ENCODE peak calls at places on chromosomes 11 and 22, in nine cellular contexts. A, I, G, M, B, F, E, X and U are unnamed samples.

GRCh38 chr22:19998991-19999820 is 17.4 kb downstream of the ARVCF start:
- DNase-seq in A (no peak), I (no peak), G (no peak), M (peak), B (peak), F (no peak), E (peak), X (no peak), U (peak)

GRCh38 chr11:46243796-46244109 is 33.7 kb upstream of the CREB3L1 start:
- DNase-seq in A (no peak), I (no peak), G (no peak), M (no peak), B (no peak), F (no peak), E (no peak), X (no peak), U (no peak)

GRCh38 chr11:19602906-19603305 is 109.7 kb upstream of the NAV2 start:
- DNase-seq in A (no peak), I (no peak), G (no peak), M (no peak), B (no peak), F (no peak), E (no peak), X (no peak), U (no peak)

GRCh38 chr11:119691020-119691666 is 37.9 kb downstream of the NECTIN1 start:
- DNase-seq in A (no peak), I (no peak), G (no peak), M (no peak), B (peak), F (peak), E (no peak), X (no peak), U (no peak)

GRCh38 chr11:113519989-113520613 is 44.9 kb upstream of the DRD2 start:
- DNase-seq in A (no peak), I (no peak), G (no peak), M (no peak), B (no peak), F (no peak), E (no peak), X (no peak), U (no peak)

GRCh38 chr11:117868815-117869642 is 7.4 kb downstream of the FXYD6 start:
- DNase-seq in A (no peak), I (no peak), G (no peak), M (no peak), B (no peak), F (no peak), E (no peak), X (no peak), U (no peak)

GRCh38 chr11:56819916-56820315 is 71.4 kb upstream of the OR9G4 start:
- DNase-seq in A (no peak), I (no peak), G (no peak), M (no peak), B (no peak), F (no peak), E (no peak), X (no peak), U (no peak)

GRCh38 chr11:118214210-118214914 is 10.4 kb downstream of the JAML start:
- DNase-seq in A (no peak), I (no peak), G (peak), M (no peak), B (no peak), F (no peak), E (no peak), X (no peak), U (no peak)

GRCh38 chr22:23888615-23889401 is 5.4 kb upstream of the MIF start:
- DNase-seq in A (no peak), I (no peak), G (no peak), M (no peak), B (peak), F (peak), E (no peak), X (peak), U (no peak)

DNA sequence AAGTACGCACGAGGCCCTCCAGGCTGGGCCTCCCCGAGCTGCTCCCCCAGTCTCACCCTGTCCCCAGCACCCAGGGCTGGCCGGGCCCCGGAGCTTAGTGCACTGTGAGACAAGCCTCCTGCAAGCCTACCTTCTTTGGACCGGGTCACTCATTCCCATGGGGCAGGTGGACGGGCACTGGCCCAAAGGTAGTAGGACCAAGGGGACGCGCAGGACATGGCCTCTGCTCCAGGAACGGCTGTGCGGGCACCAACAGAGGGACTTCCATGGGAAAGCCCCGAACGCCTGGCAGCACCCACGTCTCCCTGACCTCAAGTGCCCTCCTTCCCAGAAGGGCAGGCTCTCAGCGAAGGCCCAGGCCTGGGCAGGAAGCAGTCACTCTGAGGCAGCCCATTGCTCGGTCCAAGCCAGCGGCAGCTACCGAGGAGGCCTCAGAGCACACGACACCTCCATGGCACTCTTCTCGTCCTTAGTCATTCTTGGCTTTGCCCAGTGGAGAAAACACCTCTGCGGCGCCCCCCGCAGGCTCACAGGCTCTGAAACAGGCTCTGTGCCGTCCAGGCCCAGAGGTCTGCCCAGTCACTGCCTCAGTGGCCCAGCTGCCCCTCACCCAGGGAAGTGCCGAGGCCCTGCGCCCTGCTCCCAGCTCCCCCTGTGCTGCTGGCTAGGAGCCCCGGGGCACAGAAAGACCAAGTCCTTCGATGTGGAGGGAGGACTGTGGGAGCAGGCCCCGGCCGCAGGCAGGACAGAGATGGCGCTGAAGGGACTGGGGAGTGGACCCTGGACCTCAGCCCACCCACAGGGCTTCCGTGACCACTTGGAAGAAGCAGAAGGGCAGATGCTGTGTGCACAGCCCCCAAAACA is 3.8 kb downstream of the MOB2 start:
- DNase-seq in A (peak), I (no peak), G (peak), M (peak), B (no peak), F (no peak), E (peak), X (no peak), U (peak)
- TF ChIP-seq CTCF in A (no peak), I (no peak), G (peak), M (no peak), B (no peak), F (peak), E (no peak), X (no peak), U (peak)

GRCh38 chr11:76770642-76771445 is 12.3 kb upstream of the TSKU start:
- DNase-seq in A (peak), I (peak), G (no peak), M (no peak), B (no peak), F (peak), E (peak), X (peak), U (peak)

GRCh38 chr11:76769645-76770586 is 13.2 kb upstream of the TSKU start:
- DNase-seq in A (peak), I (peak), G (no peak), M (peak), B (no peak), F (no peak), E (no peak), X (peak), U (no peak)

GRCh38 chr11:76767659-76768058 is 15.5 kb upstream of the TSKU start:
- DNase-seq in A (no peak), I (no peak), G (no peak), M (no peak), B (no peak), F (no peak), E (no peak), X (no peak), U (no peak)

GRCh38 chr11:76768091-76769047 is 14.8 kb upstream of the TSKU start:
- DNase-seq in A (peak), I (peak), G (peak), M (no peak), B (no peak), F (no peak), E (no peak), X (peak), U (peak)

GRCh38 chr11:76769071-76769560 is 14.0 kb upstream of the TSKU start:
- DNase-seq in A (no peak), I (no peak), G (no peak), M (no peak), B (no peak), F (no peak), E (no peak), X (no peak), U (no peak)
- H3K27ac ChIP-seq in A (peak), I (peak), G (peak), M (peak), B (no peak), F (no peak), E (peak), X (peak), U (no peak)

GRCh38 chr22:36387664-36387913 is 178 bp downstream of the MYH9 start:
- DNase-seq in A (no peak), I (no peak), G (no peak), M (no peak), B (no peak), F (no peak), E (no peak), X (no peak), U (no peak)
- H3K4me3 ChIP-seq in A (peak), I (peak), G (peak), M (peak), B (peak), F (peak), E (peak), X (peak), U (peak)

DNA sequence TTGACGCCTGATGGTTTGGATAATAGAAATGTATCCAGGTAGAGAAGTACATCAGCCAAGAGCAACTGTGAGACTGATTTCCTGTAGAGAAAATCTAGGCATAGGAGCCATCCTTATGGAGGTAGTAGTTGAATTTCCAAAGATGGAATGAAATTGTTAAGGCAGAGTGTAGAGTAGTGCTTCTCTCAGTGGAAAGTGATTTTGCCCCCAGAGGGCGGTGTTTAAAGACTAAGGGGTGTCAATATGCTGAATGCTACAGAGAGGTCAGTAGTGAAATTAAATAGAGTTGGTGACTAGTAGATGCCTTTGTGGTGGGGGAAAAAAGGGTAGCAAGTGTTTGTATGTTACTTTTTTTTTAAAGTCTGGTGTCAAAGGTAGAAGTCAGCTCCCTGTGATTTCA is 54.5 kb downstream of the TRIM44 start:
- DNase-seq in A (no peak), I (no peak), G (no peak), M (no peak), B (no peak), F (peak), E (no peak), X (no peak), U (no peak)
- TF ChIP-seq CTCF in A (no peak), I (no peak), G (no peak), M (no peak), B (peak), F (peak), E (no peak), X (no peak), U (no peak)

GRCh38 chr22:32736746-32737145 is 64.8 kb upstream of the TIMP3 start:
- DNase-seq in A (no peak), I (no peak), G (no peak), M (no peak), B (no peak), F (no peak), E (no peak), X (peak), U (no peak)
- H3K27ac ChIP-seq in A (no peak), I (no peak), G (no peak), M (no peak), B (no peak), F (no peak), E (no peak), X (peak), U (no peak)

DNA sequence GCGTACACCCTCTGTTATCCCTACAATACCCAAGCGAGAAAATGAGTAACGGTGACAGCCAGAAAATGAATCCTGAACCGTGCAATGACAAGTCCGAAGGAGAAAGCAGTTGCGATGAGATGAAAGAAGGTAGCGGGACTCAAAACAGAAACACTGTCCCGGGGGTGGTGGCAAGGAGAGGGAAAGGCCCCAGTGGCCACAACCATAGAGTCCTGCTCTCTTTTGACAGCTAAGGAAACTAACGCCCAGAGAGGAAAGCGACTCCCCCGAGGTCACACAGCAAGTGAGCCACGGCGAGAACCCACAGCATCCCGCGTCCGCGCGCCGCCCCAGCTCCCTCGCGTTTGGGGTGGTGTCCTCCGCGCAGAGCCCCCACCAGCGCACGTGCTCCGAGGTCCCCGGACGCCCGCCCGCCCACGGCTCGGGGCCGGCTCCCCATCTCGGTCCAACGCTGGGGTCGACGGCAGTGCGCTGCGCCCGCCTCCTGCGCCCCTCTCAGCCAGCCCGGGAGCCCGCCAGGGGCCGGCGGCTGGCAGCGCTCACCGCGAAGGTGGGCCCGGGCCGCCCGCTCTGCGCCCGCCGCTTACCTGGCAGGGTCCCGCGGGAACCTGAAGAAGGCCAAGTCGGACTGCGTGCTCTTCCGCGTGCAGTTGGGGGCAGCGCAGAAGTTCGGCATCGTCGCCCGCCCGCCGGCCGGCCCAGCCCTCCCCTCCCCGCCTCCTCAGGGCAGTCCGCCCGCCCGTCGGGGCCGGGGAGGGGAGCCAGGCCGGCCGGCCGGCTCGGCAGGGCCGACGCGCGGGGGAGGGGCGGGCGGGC is 563 bp downstream of the THAP12 start:
- DNase-seq in A (no peak), I (peak), G (peak), M (no peak), B (peak), F (no peak), E (peak), X (no peak), U (peak)
- H3K4me3 ChIP-seq in A (peak), I (peak), G (peak), M (peak), B (peak), F (peak), E (peak), X (peak), U (peak)